ENCODE peak calls at places on chromosomes 3 and 15, in seven cellular contexts. G, L, Q, A, Z, F and M are unnamed samples.

GRCh38 chr3:24086597-24087369 is 141.7 kb downstream of the NR1D2 start:
- DNase-seq in L (no peak), A (no peak), Z (no peak), G (no peak), Q (no peak), F (no peak), M (no peak)

GRCh38 chr3:131239250-131239649 is 142.3 kb upstream of the NUDT16 start:
- DNase-seq in A (no peak), Z (no peak), L (no peak), F (no peak), Q (no peak), G (no peak), M (no peak)

GRCh38 chr3:126963261-126964190 is 19.4 kb upstream of the PLXNA1 start:
- DNase-seq in Q (no peak), G (no peak), A (peak), Z (no peak), L (no peak), F (no peak), M (no peak)

GRCh38 chr3:195612075-195612800 is 28.5 kb upstream of the APOD start:
- DNase-seq in A (peak), Z (no peak), L (no peak), Q (peak), G (no peak), F (peak), M (no peak)

GRCh38 chr3:139260041-139260486 is 83.8 kb upstream of the MRPS22 start:
- DNase-seq in G (no peak), F (no peak), L (no peak), Q (no peak), A (no peak), Z (no peak), M (no peak)

GRCh38 chr15:35958021-35958420 is 412.1 kb upstream of the DPH6 start:
- DNase-seq in A (no peak), G (no peak), Z (no peak), F (no peak), L (no peak), Q (peak), M (no peak)

GRCh38 chr3:28915711-28916481 is 365.0 kb upstream of the RBMS3 start:
- DNase-seq in A (no peak), L (no peak), Z (peak), F (peak), Q (peak), G (peak), M (peak)

GRCh38 chr15:81176291-81176893 is 20.3 kb upstream of the IL16 start:
- DNase-seq in F (no peak), Z (no peak), L (no peak), Q (no peak), G (peak), A (peak), M (no peak)

GRCh38 chr3:72745146-72745976 is 102.9 kb downstream of the SHQ1 start:
- DNase-seq in A (no peak), L (no peak), F (no peak), Z (no peak), Q (peak), G (no peak), M (no peak)

GRCh38 chr15:50968353-50968752 is 59.9 kb downstream of the AP4E1 start:
- DNase-seq in A (no peak), F (no peak), L (no peak), Q (peak), G (no peak), Z (no peak), M (no peak)

GRCh38 chr3:174431717-174432116 is 427.4 kb upstream of the NAALADL2 start:
- DNase-seq in F (no peak), L (no peak), G (no peak), Z (no peak), A (no peak), Q (peak), M (peak)

GRCh38 chr3:60674870-60675269 is 576.4 kb downstream of the FHIT start:
- DNase-seq in Q (no peak), G (no peak), A (no peak), Z (no peak), L (no peak), F (no peak), M (no peak)

GRCh38 chr3:189664311-189664710 is 33.1 kb downstream of the TP63 start:
- DNase-seq in Z (peak), A (no peak), L (no peak), Q (peak), F (peak), G (no peak), M (peak)

GRCh38 chr15:67307156-67307555 is 52.6 kb downstream of the IQCH start:
- DNase-seq in G (no peak), F (no peak), Q (no peak), L (no peak), Z (no peak), A (no peak), M (no peak)

GRCh38 chr15:54082836-54083492 is 104.7 kb downstream of the UNC13C start:
- DNase-seq in Q (peak), F (peak), L (peak), A (no peak), G (no peak), Z (no peak), M (peak)

GRCh38 chr3:42014949-42015533 is 53.1 kb upstream of the ULK4 start:
- DNase-seq in Q (no peak), Z (no peak), L (peak), A (peak), F (peak), G (peak), M (no peak)

GRCh38 chr15:37045859-37046318 is 54.5 kb downstream of the MEIS2 start:
- DNase-seq in Z (no peak), Q (no peak), L (no peak), F (no peak), A (no peak), G (no peak), M (no peak)

GRCh38 chr15:94259121-94259776 is 27.9 kb downstream of the MCTP2 start:
- DNase-seq in A (no peak), Q (no peak), Z (no peak), L (no peak), F (peak), G (no peak), M (peak)

GRCh38 chr3:128932516-128933212 is 53.2 kb downstream of the ACAD9 start:
- DNase-seq in Q (peak), G (no peak), F (no peak), A (no peak), L (no peak), Z (no peak), M (no peak)

GRCh38 chr3:106587581-106587980 is 718.8 kb upstream of the CBLB start:
- DNase-seq in Z (no peak), A (no peak), F (no peak), Q (peak), L (no peak), G (no peak), M (no peak)

GRCh38 chr3:87161486-87161885 is 65.6 kb upstream of the CHMP2B start:
- DNase-seq in Z (no peak), A (no peak), G (no peak), L (no peak), F (no peak), Q (no peak), M (no peak)

GRCh38 chr15:60554494-60554893 is 75.6 kb upstream of the ICE2 start:
- DNase-seq in F (no peak), Q (no peak), A (no peak), Z (no peak), G (no peak), L (no peak), M (no peak)

GRCh38 chr3:48798998-48799397 is 48.7 kb downstream of the PRKAR2A start:
- DNase-seq in F (no peak), Z (no peak), L (no peak), A (no peak), Q (peak), G (peak), M (no peak)

GRCh38 chr3:103499132-103499885 is 1064.5 kb downstream of the ZPLD1 start:
- DNase-seq in Z (peak), Q (peak), L (no peak), A (no peak), F (no peak), G (no peak), M (no peak)

GRCh38 chr3:31952205-31952604 is 28.9 kb downstream of the OSBPL10 start:
- DNase-seq in F (no peak), Q (no peak), A (no peak), G (no peak), Z (no peak), L (peak), M (no peak)

DNA sequence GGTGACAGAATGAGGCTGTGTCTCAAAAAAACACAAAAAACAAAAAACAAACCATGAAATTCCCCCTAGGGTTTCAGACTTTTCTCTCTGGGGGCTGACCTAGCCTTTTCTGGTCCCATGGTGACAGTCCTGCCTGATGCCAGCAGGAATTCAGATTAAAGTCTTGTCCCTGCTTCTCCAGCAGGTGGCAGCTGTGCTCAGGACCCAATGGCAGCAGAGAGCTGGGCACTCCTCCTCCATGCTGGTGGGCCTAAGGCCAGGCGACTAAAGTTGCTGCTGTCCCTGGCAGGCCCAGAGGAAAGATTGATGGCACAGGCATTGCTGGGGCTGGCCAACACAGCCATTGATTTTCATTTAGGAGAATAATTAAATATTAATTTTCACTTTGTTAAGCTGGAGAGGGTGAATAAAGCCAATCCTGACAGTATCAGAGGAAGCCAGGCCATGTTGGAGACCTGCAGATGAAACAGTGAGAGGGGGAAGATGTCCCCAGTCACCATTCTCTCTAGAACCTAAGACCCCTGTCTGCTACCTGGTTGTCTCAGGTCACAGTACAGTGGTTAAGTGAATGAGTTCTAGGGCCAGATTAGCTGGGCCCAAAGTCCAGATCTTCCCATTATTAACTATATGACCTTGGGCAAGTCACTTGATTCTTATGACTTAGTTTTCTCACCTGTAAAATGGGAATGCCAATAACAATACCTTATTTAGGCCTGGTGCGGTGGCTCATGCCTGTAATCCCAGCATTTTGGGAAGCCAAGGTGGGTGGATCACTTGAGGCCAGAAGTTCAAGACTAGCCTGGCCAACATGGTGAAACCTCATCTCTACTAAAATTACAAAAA is 7.1 kb downstream of the CELF6 start:
- DNase-seq in A (peak), Z (no peak), G (peak), L (peak), Q (peak), F (peak), M (peak)
- TF ChIP-seq CTCF in A (peak), Z (peak), G (peak), L (peak), Q (peak), F (peak), M (peak)

GRCh38 chr15:66222273-66223198 is 31.0 kb downstream of the MEGF11 start:
- DNase-seq in G (no peak), Z (no peak), A (no peak), L (no peak), Q (no peak), F (no peak), M (no peak)

GRCh38 chr15:66216806-66217205 is 36.7 kb downstream of the MEGF11 start:
- DNase-seq in L (no peak), Q (no peak), Z (no peak), F (peak), A (no peak), G (no peak), M (no peak)

GRCh38 chr15:66224946-66225345 is 28.6 kb downstream of the MEGF11 start:
- DNase-seq in Q (no peak), F (no peak), L (no peak), Z (no peak), G (no peak), A (no peak), M (no peak)

GRCh38 chr15:66221126-66221525 is 32.4 kb downstream of the MEGF11 start:
- DNase-seq in Q (no peak), F (no peak), Z (no peak), L (no peak), A (peak), G (no peak), M (no peak)

GRCh38 chr15:66220587-66220986 is 33.0 kb downstream of the MEGF11 start:
- DNase-seq in F (no peak), G (no peak), Q (no peak), A (peak), L (no peak), Z (no peak), M (no peak)
- TF ChIP-seq CTCF in F (no peak), G (no peak), Q (no peak), A (no peak), L (no peak), Z (no peak), M (no peak)

GRCh38 chr3:122946185-122946584 is 81.4 kb downstream of the SEMA5B start:
- DNase-seq in A (no peak), Z (no peak), L (no peak), G (no peak), Q (no peak), F (no peak), M (no peak)

GRCh38 chr3:122947621-122948202 is 79.9 kb downstream of the SEMA5B start:
- DNase-seq in F (no peak), L (no peak), Z (no peak), A (no peak), Q (peak), G (no peak), M (no peak)

GRCh38 chr3:122945230-122945629 is 82.3 kb downstream of the SEMA5B start:
- DNase-seq in Q (no peak), Z (no peak), A (no peak), G (no peak), L (no peak), F (no peak), M (no peak)

GRCh38 chr3:122947086-122947611 is 80.4 kb downstream of the SEMA5B start:
- DNase-seq in F (no peak), G (no peak), L (no peak), A (no peak), Q (no peak), Z (no peak), M (no peak)

DNA sequence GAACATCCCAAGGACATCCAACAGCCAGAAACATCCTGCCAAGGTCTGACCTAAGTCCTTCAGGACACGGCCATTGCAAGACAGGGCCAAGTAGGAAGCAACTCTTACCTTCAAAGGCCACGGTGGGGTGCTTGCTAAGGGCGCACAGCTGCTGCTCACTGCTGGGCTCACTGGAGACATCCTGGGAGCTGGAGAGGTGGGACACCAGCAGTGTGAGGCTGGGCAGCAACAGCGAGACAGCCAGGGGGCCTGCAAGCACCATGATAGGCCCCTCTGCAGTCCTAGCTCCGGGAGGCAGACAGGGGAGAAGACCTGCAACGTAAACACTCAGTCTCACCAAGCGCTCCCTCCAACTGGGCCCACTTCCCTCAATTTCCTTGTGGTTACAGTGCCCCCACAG is 79.2 kb downstream of the SEMA5B start:
- DNase-seq in A (no peak), Q (no peak), L (no peak), F (peak), G (no peak), Z (no peak), M (no peak)
- TF ChIP-seq CTCF in A (no peak), Q (no peak), L (no peak), F (no peak), G (no peak), Z (no peak), M (no peak)

DNA sequence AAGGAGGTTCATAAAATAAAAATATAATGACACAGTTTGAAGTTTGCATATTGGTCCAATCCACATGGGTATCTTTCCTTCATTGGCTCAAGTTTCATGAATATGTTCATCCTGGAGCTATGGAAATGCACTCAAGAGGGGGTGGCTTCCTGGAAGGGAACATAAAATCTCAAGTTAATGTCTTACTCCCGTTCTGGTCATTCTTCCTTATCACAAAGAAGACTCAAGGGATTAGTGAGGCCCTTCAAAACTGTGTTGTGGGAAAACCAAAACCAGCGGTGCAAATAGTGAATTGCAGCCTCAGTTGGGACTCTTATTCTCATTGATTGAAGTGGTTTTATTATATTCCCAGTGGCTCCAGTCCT is 211.0 kb downstream of the PDCD6IP start:
- DNase-seq in A (no peak), Z (no peak), G (no peak), Q (no peak), F (no peak), L (no peak), M (no peak)
- TF ChIP-seq CTCF in A (no peak), Z (no peak), G (no peak), Q (no peak), F (no peak), L (no peak), M (no peak)

GRCh38 chr3:30606301-30607031 is at the start of gene TGFBR2:
- DNase-seq in Z (peak), Q (peak), G (peak), A (peak), L (peak), F (peak), M (peak)
- TF ChIP-seq CTCF in Z (peak), Q (no peak), G (no peak), A (peak), L (no peak), F (no peak), M (peak)

GRCh38 chr3:168095611-168096209 is at the start of gene GOLIM4:
- DNase-seq in F (peak), A (peak), Q (peak), L (peak), Z (peak), G (peak), M (peak)

GRCh38 chr3:168094877-168095610 is 680 bp downstream of the GOLIM4 start:
- DNase-seq in Z (no peak), Q (peak), G (peak), F (peak), A (peak), L (peak), M (peak)

GRCh38 chr3:168093790-168094189 is 1.9 kb downstream of the GOLIM4 start:
- DNase-seq in A (no peak), Z (no peak), G (no peak), F (no peak), L (no peak), Q (no peak), M (no peak)

GRCh38 chr3:168093229-168093628 is 2.5 kb downstream of the GOLIM4 start:
- DNase-seq in L (no peak), Z (no peak), A (no peak), G (no peak), Q (no peak), F (no peak), M (no peak)

GRCh38 chr3:168094580-168094876 is 1.2 kb downstream of the GOLIM4 start:
- DNase-seq in G (no peak), Z (no peak), F (no peak), A (no peak), Q (no peak), L (no peak), M (no peak)
- TF ChIP-seq CTCF in G (no peak), Z (no peak), F (no peak), A (no peak), Q (no peak), L (no peak), M (peak)

GRCh38 chr3:58288011-58288728 is 17.9 kb upstream of the RPP14 start:
- DNase-seq in Q (no peak), A (no peak), F (peak), Z (no peak), L (no peak), G (no peak), M (no peak)
- TF ChIP-seq CTCF in Q (no peak), A (no peak), F (peak), Z (no peak), L (no peak), G (no peak), M (no peak)

GRCh38 chr3:133206921-133207320 is 168.7 kb downstream of the TMEM108 start:
- DNase-seq in Z (no peak), A (no peak), Q (no peak), L (no peak), F (no peak), G (no peak), M (no peak)

GRCh38 chr3:133211449-133211848 is 173.3 kb downstream of the TMEM108 start:
- DNase-seq in G (no peak), Q (no peak), L (peak), Z (no peak), A (no peak), F (peak), M (no peak)

GRCh38 chr3:133209871-133210550 is 171.8 kb downstream of the TMEM108 start:
- DNase-seq in L (no peak), Q (no peak), Z (peak), F (peak), A (no peak), G (no peak), M (no peak)

GRCh38 chr3:133213942-133214341 is 175.8 kb downstream of the TMEM108 start:
- DNase-seq in F (no peak), G (no peak), L (no peak), A (no peak), Q (no peak), Z (no peak), M (no peak)

DNA sequence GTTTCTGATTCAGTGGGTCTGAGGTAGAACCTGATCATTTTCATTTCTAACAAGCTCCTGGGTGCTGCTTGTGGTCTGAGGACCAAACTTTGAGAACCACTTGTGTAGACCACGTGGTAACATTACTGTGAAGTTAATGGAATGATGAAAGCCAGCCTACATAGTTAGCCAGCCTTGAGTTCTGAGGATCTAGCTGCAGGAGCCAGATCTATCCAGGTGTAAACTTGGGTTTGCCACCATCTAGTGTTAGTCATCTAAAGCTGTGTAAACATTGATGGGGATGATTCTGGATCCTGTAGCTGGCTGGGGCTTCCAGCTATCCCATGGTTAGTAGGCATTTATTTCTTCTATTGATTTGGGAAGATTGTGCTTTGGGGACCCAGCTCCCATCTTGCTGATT is 170.0 kb downstream of the TMEM108 start:
- DNase-seq in F (no peak), L (no peak), Q (no peak), Z (no peak), G (no peak), A (no peak), M (no peak)
- TF ChIP-seq CTCF in F (no peak), L (no peak), Q (no peak), Z (no peak), G (no peak), A (no peak), M (no peak)

GRCh38 chr3:7787871-7788828 is 713.5 kb upstream of the LMCD1 start:
- DNase-seq in Z (no peak), F (no peak), A (no peak), G (no peak), Q (peak), L (no peak), M (no peak)

GRCh38 chr3:7789324-7789723 is 712.3 kb upstream of the LMCD1 start:
- DNase-seq in Z (no peak), A (no peak), Q (no peak), F (no peak), L (no peak), G (no peak), M (no peak)

GRCh38 chr3:7793786-7794185 is 707.8 kb upstream of the LMCD1 start:
- DNase-seq in F (no peak), G (no peak), A (no peak), Z (no peak), Q (no peak), L (no peak), M (no peak)

GRCh38 chr3:7788881-7789280 is 712.7 kb upstream of the LMCD1 start:
- DNase-seq in Q (peak), L (no peak), A (no peak), Z (no peak), F (no peak), G (no peak), M (no peak)
- TF ChIP-seq CTCF in Q (no peak), L (no peak), A (no peak), Z (no peak), F (no peak), G (no peak), M (no peak)

GRCh38 chr3:71310595-71311319 is 272.8 kb downstream of the FOXP1 start:
- DNase-seq in Q (peak), F (no peak), A (no peak), Z (peak), G (no peak), L (peak), M (no peak)
- TF ChIP-seq CTCF in Q (no peak), F (no peak), A (peak), Z (peak), G (no peak), L (no peak), M (no peak)